ENCODE peak calls at places on chromosomes 5 and 9, in eight cellular contexts. I is upper lobe of left lung, T is heart left ventricle, U is H9, M is tibial artery, Z is trophoblast cell, J is left ventricle myocardium inferior, O is dorsolateral prefrontal cortex. Y is an unnamed sample.

GRCh38 chr9:27633754-27634153 is 60.5 kb upstream of the C9orf72 start:
- DNase-seq in T (no peak), O (no peak), M (no peak), J (no peak), Z (no peak), I (no peak), U (no peak), Y (no peak)

GRCh38 chr9:14221119-14221518 is 92.8 kb downstream of the NFIB start:
- DNase-seq in I (no peak), J (no peak), M (no peak), Z (peak), U (no peak), T (no peak), O (no peak), Y (no peak)

GRCh38 chr9:92486371-92486770 is 4.1 kb upstream of the ASPN start:
- DNase-seq in T (no peak), Z (no peak), U (no peak), M (no peak), O (no peak), I (no peak), J (no peak), Y (no peak)

GRCh38 chr5:124677376-124677998 is 69.0 kb downstream of the ZNF608 start:
- DNase-seq in Z (no peak), J (no peak), I (no peak), M (no peak), O (peak), T (no peak), U (no peak), Y (no peak)

GRCh38 chr9:107905313-107906027 is 415.9 kb upstream of the KLF4 start:
- DNase-seq in Z (no peak), T (no peak), U (no peak), I (no peak), J (peak), M (no peak), O (no peak), Y (no peak)

GRCh38 chr5:41539454-41539853 is 29.1 kb upstream of the PLCXD3 start:
- DNase-seq in J (no peak), T (no peak), M (no peak), I (no peak), U (no peak), Z (no peak), O (no peak), Y (no peak)

GRCh38 chr5:141617682-141618029 is 1.1 kb downstream of the DIAPH1 start:
- DNase-seq in O (no peak), I (no peak), J (no peak), T (no peak), M (no peak), U (no peak), Z (no peak), Y (no peak)

GRCh38 chr5:20575515-20575914 is 587.5 kb upstream of the CDH18 start:
- DNase-seq in O (no peak), J (no peak), U (no peak), M (no peak), Z (no peak), I (no peak), T (no peak), Y (no peak)

GRCh38 chr5:108387756-108388155 is 5.9 kb upstream of the FBXL17 start:
- DNase-seq in M (no peak), I (no peak), U (no peak), J (no peak), T (no peak), O (no peak), Z (no peak), Y (no peak)

GRCh38 chr5:67416986-67417385 is 220.4 kb upstream of the CD180 start:
- DNase-seq in O (no peak), I (no peak), T (no peak), Z (no peak), J (no peak), M (no peak), U (no peak), Y (no peak)

GRCh38 chr9:16575878-16576245 is 294.6 kb downstream of the BNC2 start:
- DNase-seq in Z (no peak), M (no peak), T (no peak), U (no peak), O (no peak), J (no peak), I (no peak), Y (no peak)

GRCh38 chr9:16579872-16580432 is 290.5 kb downstream of the BNC2 start:
- DNase-seq in U (no peak), Z (no peak), O (no peak), M (no peak), T (no peak), I (no peak), J (no peak), Y (no peak)

GRCh38 chr9:16571127-16571848 is 299.2 kb downstream of the BNC2 start:
- DNase-seq in M (no peak), Z (no peak), I (no peak), J (no peak), T (no peak), O (no peak), U (no peak), Y (no peak)

GRCh38 chr9:16572005-16572727 is 298.3 kb downstream of the BNC2 start:
- DNase-seq in Z (no peak), U (no peak), I (no peak), T (no peak), M (no peak), O (no peak), J (no peak), Y (no peak)

GRCh38 chr9:16575142-16575877 is 295.2 kb downstream of the BNC2 start:
- DNase-seq in O (no peak), T (no peak), J (no peak), M (no peak), U (no peak), I (no peak), Z (no peak), Y (no peak)
- H3K27ac ChIP-seq in O (no peak), T (peak), J (peak), M (no peak), U (no peak), I (no peak), Z (peak), Y (no peak)

DNA sequence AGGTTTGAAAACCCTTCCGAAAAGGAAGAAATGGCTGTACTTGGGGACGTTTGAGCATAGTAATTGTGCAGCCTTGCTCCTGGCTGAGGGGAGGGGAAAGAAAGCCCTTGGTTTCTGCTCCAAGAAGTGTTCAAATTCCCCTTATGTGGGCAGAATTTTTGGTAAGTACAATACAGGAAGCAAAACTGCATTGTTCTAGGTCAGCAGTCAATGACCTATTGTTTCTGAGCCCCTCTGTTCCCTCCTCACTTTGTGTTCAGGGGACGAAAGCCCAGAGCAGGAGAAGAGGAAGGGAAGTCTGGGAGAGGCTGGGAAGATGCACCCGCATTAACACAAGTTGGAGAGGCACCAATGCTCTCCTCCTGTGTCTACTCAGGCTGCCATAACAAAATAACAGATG is 11.9 kb downstream of the BASP1 start:
- DNase-seq in J (no peak), I (no peak), U (no peak), Z (no peak), O (no peak), T (no peak), M (no peak), Y (no peak)
- H3K27ac ChIP-seq in J (peak), I (peak), U (no peak), Z (no peak), O (no peak), T (no peak), M (peak), Y (peak)

DNA sequence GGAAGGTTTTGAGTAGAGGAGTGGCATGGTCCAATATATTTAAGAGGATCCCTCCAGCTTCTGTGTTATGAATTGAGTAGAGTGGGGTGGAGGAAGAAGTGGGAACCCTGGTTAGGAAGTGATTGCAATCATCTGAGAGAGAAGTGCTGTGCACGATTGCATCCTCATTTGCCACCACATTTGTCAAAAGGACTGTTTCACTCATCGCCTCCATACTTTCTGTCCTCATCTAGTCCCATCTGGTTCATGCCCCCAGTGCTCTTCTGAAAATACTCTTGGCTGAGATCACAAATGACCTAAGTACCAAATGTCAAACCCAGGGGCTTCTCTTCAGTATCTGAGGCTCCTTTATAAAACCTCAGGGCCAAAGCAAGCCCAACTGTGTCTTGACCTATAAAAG is 192.1 kb downstream of the RAB3C start:
- DNase-seq in J (no peak), T (no peak), U (no peak), M (no peak), O (no peak), Z (no peak), I (no peak), Y (no peak)
- H3K27ac ChIP-seq in J (no peak), T (no peak), U (no peak), M (no peak), O (no peak), Z (no peak), I (no peak), Y (no peak)

GRCh38 chr9:94928696-94929372 is 202.3 kb downstream of the AOPEP start:
- DNase-seq in T (no peak), M (no peak), O (no peak), U (no peak), I (no peak), Z (no peak), J (no peak), Y (no peak)

GRCh38 chr9:94927762-94928158 is 201.3 kb downstream of the AOPEP start:
- DNase-seq in Z (no peak), T (no peak), U (no peak), O (no peak), I (no peak), M (no peak), J (no peak), Y (no peak)

GRCh38 chr9:94927048-94927761 is 200.7 kb downstream of the AOPEP start:
- DNase-seq in M (no peak), O (no peak), Z (no peak), U (no peak), T (no peak), I (no peak), J (no peak), Y (no peak)

GRCh38 chr9:94929373-94929764 is 202.9 kb downstream of the AOPEP start:
- DNase-seq in T (peak), J (peak), O (no peak), M (no peak), I (no peak), Z (no peak), U (no peak), Y (no peak)

GRCh38 chr9:94928271-94928670 is 201.8 kb downstream of the AOPEP start:
- DNase-seq in M (no peak), T (no peak), Z (no peak), J (no peak), I (peak), U (no peak), O (no peak), Y (no peak)
- H3K27ac ChIP-seq in M (no peak), T (peak), Z (no peak), J (peak), I (no peak), U (no peak), O (peak), Y (no peak)

DNA sequence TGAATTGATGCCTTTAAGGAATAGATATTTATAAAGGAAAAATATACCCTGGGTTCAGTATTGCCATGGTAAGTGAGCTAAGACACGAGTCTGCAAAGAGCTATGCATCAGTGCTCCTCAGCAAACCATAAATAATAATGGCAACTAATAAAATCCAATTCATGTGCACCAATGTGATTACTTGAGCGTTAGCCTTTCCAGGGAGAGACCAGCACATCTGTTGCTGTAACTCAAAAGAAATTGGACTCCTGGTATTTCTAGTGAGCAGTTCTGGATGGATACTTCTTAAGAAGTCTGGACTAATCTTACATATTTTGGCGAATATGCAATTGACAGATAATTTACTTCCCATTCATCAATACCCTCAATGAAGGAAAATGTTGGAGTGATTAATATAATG is 373.3 kb downstream of the ARHGEF28 start:
- DNase-seq in T (no peak), O (no peak), U (no peak), I (no peak), J (no peak), Z (no peak), M (no peak), Y (no peak)
- H3K27ac ChIP-seq in T (no peak), O (no peak), U (no peak), I (no peak), J (no peak), Z (no peak), M (no peak), Y (no peak)

Y was measured in aorta.